ENCODE peak calls at places on chromosomes 12 and 14, in eight cellular contexts. J is body of pancreas, Q is astrocyte of the spinal cord, V is pancreas, D is MM.1S, C is A549, W is RWPE2, X is right lobe of liver. B is an unnamed sample.

GRCh38 chr12:123237646-123238329 is 4.6 kb downstream of the MTRFR start:
- DNase-seq in X (peak), W (no peak), C (peak), Q (peak), V (peak), J (peak), D (peak), B (peak)

GRCh38 chr14:66233571-66233970 is 252.6 kb upstream of the CCDC196 start:
- DNase-seq in Q (no peak), W (no peak), C (no peak), D (no peak), V (no peak), X (no peak), J (no peak), B (no peak)

GRCh38 chr14:101224356-101225115 is 321.0 kb upstream of the RTL1 start:
- DNase-seq in D (no peak), Q (no peak), X (peak), V (no peak), W (peak), J (peak), C (no peak), B (no peak)

GRCh38 chr12:124740691-124741137 is 123.0 kb downstream of the SCARB1 start:
- DNase-seq in W (no peak), X (peak), D (no peak), Q (no peak), V (no peak), C (peak), J (peak), B (no peak)

GRCh38 chr14:91313852-91314251 is 69.3 kb upstream of the GPR68 start:
- DNase-seq in J (no peak), D (no peak), C (no peak), X (no peak), V (no peak), W (no peak), Q (no peak), B (no peak)

GRCh38 chr12:2894961-2895360 is 4.3 kb downstream of the TULP3 start:
- DNase-seq in X (no peak), W (no peak), V (no peak), Q (no peak), C (no peak), D (no peak), J (no peak), B (no peak)

GRCh38 chr14:52443506-52443905 is 108.8 kb downstream of the TXNDC16 start:
- DNase-seq in W (no peak), J (no peak), V (no peak), Q (no peak), D (no peak), X (no peak), C (no peak), B (no peak)

GRCh38 chr14:67486890-67487289 is 1.6 kb downstream of the TMEM229B start:
- DNase-seq in D (no peak), J (no peak), W (no peak), V (no peak), Q (no peak), X (no peak), C (no peak), B (no peak)

GRCh38 chr14:60102389-60102788 is 10.7 kb downstream of the PCNX4 start:
- DNase-seq in X (no peak), V (no peak), C (no peak), W (no peak), Q (peak), D (no peak), J (no peak), B (peak)

GRCh38 chr12:125403145-125403789 is 338.0 kb downstream of the AACS start:
- DNase-seq in V (no peak), W (no peak), D (no peak), J (no peak), C (peak), X (no peak), Q (peak), B (no peak)

GRCh38 chr12:81998761-81999378 is 239.7 kb upstream of the PPFIA2 start:
- DNase-seq in D (no peak), W (no peak), V (no peak), C (no peak), J (no peak), X (no peak), Q (peak), B (peak)

GRCh38 chr14:65255583-65256443 is 153.5 kb upstream of the MAX start:
- DNase-seq in D (no peak), J (peak), W (peak), Q (no peak), V (peak), C (peak), X (no peak), B (no peak)

GRCh38 chr14:102314242-102315011 is 5.1 kb upstream of the ZNF839 start:
- DNase-seq in D (peak), V (peak), C (peak), J (peak), Q (peak), W (peak), X (peak), B (no peak)

GRCh38 chr14:31787377-31787776 is 226.2 kb downstream of the NUBPL start:
- DNase-seq in X (no peak), C (peak), J (no peak), Q (no peak), D (no peak), V (no peak), W (no peak), B (no peak)

GRCh38 chr12:104886418-104887401 is 71.4 kb downstream of the SLC41A2 start:
- DNase-seq in X (no peak), V (no peak), D (no peak), Q (peak), J (no peak), C (no peak), W (no peak), B (peak)

GRCh38 chr12:44717612-44718011 is 158.5 kb downstream of the NELL2 start:
- DNase-seq in D (no peak), W (no peak), C (no peak), X (no peak), J (no peak), Q (no peak), V (no peak), B (no peak)

GRCh38 chr12:66900616-66901015 is 221.7 kb upstream of the GRIP1 start:
- DNase-seq in W (no peak), V (peak), J (no peak), X (no peak), Q (no peak), D (no peak), C (no peak), B (peak)

GRCh38 chr12:47602949-47603558 is 102.8 kb downstream of the RPAP3 start:
- DNase-seq in V (no peak), J (no peak), D (no peak), C (no peak), W (no peak), Q (no peak), X (no peak), B (no peak)

GRCh38 chr12:11869406-11869805 is 201.3 kb upstream of the BCL2L14 start:
- DNase-seq in J (no peak), W (no peak), D (no peak), V (no peak), Q (no peak), X (no peak), C (no peak), B (no peak)

GRCh38 chr14:105169776-105170655 is 1.4 kb upstream of the JAG2 start:
- DNase-seq in D (no peak), V (no peak), C (no peak), Q (no peak), X (no peak), J (no peak), W (no peak), B (no peak)

GRCh38 chr14:23153891-23154796 is 29.3 kb downstream of the SLC7A8 start:
- DNase-seq in J (peak), V (peak), D (no peak), C (no peak), W (peak), X (peak), Q (no peak), B (peak)

GRCh38 chr12:89760783-89761182 is 52.1 kb upstream of the ATP2B1 start:
- DNase-seq in X (no peak), W (no peak), D (no peak), Q (no peak), C (no peak), J (no peak), V (no peak), B (no peak)

GRCh38 chr12:5018677-5019076 is 25.0 kb upstream of the KCNA5 start:
- DNase-seq in X (no peak), J (no peak), D (no peak), W (no peak), V (no peak), C (no peak), Q (no peak), B (no peak)

GRCh38 chr12:5013206-5013830 is 30.4 kb upstream of the KCNA5 start:
- DNase-seq in W (no peak), D (no peak), C (no peak), J (no peak), V (no peak), X (no peak), Q (peak), B (no peak)

GRCh38 chr12:5014269-5014668 is 29.4 kb upstream of the KCNA5 start:
- DNase-seq in V (no peak), C (no peak), W (no peak), Q (no peak), X (no peak), J (no peak), D (no peak), B (no peak)

GRCh38 chr12:5017638-5018348 is 25.9 kb upstream of the KCNA5 start:
- DNase-seq in X (no peak), D (no peak), W (no peak), C (no peak), V (no peak), J (no peak), Q (no peak), B (no peak)

GRCh38 chr12:5015711-5016492 is 27.8 kb upstream of the KCNA5 start:
- DNase-seq in Q (no peak), W (no peak), X (no peak), D (no peak), V (no peak), C (no peak), J (no peak), B (no peak)
- H3K4me3 ChIP-seq in Q (no peak), W (no peak), X (no peak), D (no peak), V (no peak), C (no peak), J (no peak), B (no peak)

GRCh38 chr14:97218713-97219355 is 421.7 kb downstream of the VRK1 start:
- DNase-seq in D (no peak), X (no peak), Q (peak), C (peak), J (no peak), W (no peak), V (no peak), B (no peak)
- TF ChIP-seq CTCF in D (no peak), X (no peak), Q (no peak), C (no peak), J (no peak), W (no peak), V (no peak), B (peak)

GRCh38 chr12:93126069-93126474 is 197.0 kb upstream of the EEA1 start:
- DNase-seq in D (no peak), J (no peak), Q (no peak), C (no peak), W (no peak), V (no peak), X (no peak), B (no peak)

GRCh38 chr12:93125126-93125525 is 196.0 kb upstream of the EEA1 start:
- DNase-seq in X (no peak), D (peak), J (no peak), C (no peak), V (no peak), Q (no peak), W (no peak), B (no peak)

GRCh38 chr12:93128332-93128707 is 199.2 kb upstream of the EEA1 start:
- DNase-seq in V (no peak), C (no peak), Q (no peak), D (no peak), J (peak), X (no peak), W (no peak), B (no peak)

GRCh38 chr12:93127107-93127560 is 198.0 kb upstream of the EEA1 start:
- DNase-seq in X (peak), Q (no peak), C (no peak), D (no peak), W (no peak), J (peak), V (no peak), B (no peak)

GRCh38 chr12:93127582-93128331 is 198.7 kb upstream of the EEA1 start:
- DNase-seq in W (no peak), X (peak), Q (peak), V (peak), C (peak), D (no peak), J (peak), B (no peak)
- H3K4me3 ChIP-seq in W (no peak), X (no peak), Q (no peak), V (no peak), C (no peak), D (no peak), J (no peak), B (no peak)

GRCh38 chr14:88380405-88380804 is 5.1 kb upstream of the SPATA7 start:
- DNase-seq in D (no peak), W (no peak), J (no peak), X (no peak), V (no peak), C (peak), Q (peak), B (no peak)
- TF ChIP-seq CTCF in D (no peak), W (peak), J (no peak), X (peak), V (no peak), C (peak), Q (peak), B (peak)

DNA sequence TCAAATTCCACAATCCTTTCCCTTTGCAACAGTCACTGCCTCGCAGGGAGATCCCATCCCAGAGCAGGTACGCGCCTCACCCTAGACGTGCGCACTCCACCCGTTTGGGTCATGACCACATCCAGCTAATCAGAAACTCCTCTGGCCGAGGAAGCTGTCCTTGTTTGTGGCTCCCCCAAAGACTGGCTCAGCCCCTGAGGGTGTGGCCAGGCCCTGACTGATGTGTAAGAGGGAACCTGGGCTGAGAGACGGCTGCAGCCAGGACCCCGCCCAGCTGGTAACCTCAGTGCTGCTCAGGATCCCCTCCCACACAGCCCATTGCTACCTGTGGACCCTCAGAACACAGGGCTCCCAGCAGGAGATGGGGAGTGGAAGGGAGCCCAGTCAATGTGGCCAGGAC is 183.2 kb upstream of the SFSWAP start:
- DNase-seq in J (no peak), Q (no peak), D (no peak), V (no peak), C (no peak), X (no peak), W (no peak), B (no peak)
- H3K4me3 ChIP-seq in J (no peak), Q (no peak), D (no peak), V (no peak), C (no peak), X (no peak), W (no peak), B (no peak)

GRCh38 chr14:28773176-28773575 is 6.6 kb downstream of the FOXG1 start:
- DNase-seq in X (no peak), V (no peak), J (no peak), D (no peak), C (no peak), W (no peak), Q (no peak), B (no peak)
- TF ChIP-seq CTCF in X (no peak), V (no peak), J (no peak), D (no peak), C (no peak), W (no peak), Q (peak), B (peak)

GRCh38 chr12:116881867-116882507 is 746 bp upstream of the HRK start:
- DNase-seq in X (no peak), J (no peak), D (no peak), C (no peak), V (no peak), Q (no peak), W (no peak), B (no peak)

GRCh38 chr12:116879509-116880212 is 1.6 kb downstream of the HRK start:
- DNase-seq in W (no peak), V (no peak), C (no peak), J (no peak), Q (peak), X (no peak), D (no peak), B (no peak)

GRCh38 chr12:116880213-116880816 is 926 bp downstream of the HRK start:
- DNase-seq in V (no peak), X (no peak), Q (peak), D (no peak), J (no peak), C (no peak), W (no peak), B (no peak)

GRCh38 chr12:116881325-116881866 is at the start of gene HRK:
- DNase-seq in D (peak), C (no peak), Q (no peak), X (no peak), J (no peak), V (no peak), W (no peak), B (no peak)

GRCh38 chr12:116880817-116881324 is 370 bp downstream of the HRK start:
- DNase-seq in V (peak), J (peak), D (peak), C (peak), Q (no peak), W (no peak), X (no peak), B (no peak)
- H3K4me3 ChIP-seq in V (peak), J (no peak), D (peak), C (peak), Q (no peak), W (peak), X (no peak), B (peak)

GRCh38 chr12:70486588-70486987 is 120.5 kb downstream of the KCNMB4 start:
- DNase-seq in J (no peak), X (no peak), W (no peak), D (no peak), V (no peak), C (no peak), Q (no peak), B (no peak)

GRCh38 chr12:70487440-70487839 is 121.3 kb downstream of the KCNMB4 start:
- DNase-seq in D (peak), X (no peak), W (no peak), C (no peak), J (no peak), Q (no peak), V (no peak), B (no peak)

GRCh38 chr12:70485704-70486103 is 119.6 kb downstream of the KCNMB4 start:
- DNase-seq in W (no peak), C (no peak), D (no peak), X (no peak), J (no peak), V (no peak), Q (no peak), B (no peak)

GRCh38 chr12:70482764-70483163 is 116.7 kb downstream of the KCNMB4 start:
- DNase-seq in V (no peak), X (no peak), W (no peak), Q (no peak), C (no peak), J (no peak), D (no peak), B (no peak)

DNA sequence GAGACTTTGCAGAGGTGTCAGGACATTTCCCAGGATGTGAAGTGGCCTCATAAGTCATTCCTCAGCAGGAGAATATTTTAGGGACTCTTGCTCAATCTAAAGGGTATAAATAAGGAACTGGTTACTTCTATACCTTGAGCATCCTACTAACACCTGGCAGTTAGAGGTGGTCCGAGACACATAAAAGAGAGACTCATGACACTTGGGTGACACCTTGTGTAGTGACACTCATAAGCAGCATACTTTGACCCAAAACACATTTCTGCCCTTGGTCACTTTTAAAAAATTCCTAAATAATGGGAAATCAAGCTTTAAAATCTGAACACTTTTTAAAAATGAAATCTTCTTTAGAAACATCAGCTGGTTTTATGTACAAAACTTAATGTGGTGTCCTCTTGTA is 118.4 kb downstream of the KCNMB4 start:
- DNase-seq in Q (no peak), C (no peak), X (no peak), V (no peak), D (no peak), J (no peak), W (no peak), B (no peak)
- TF ChIP-seq CTCF in Q (no peak), C (no peak), X (no peak), V (no peak), D (no peak), J (no peak), W (no peak), B (no peak)

GRCh38 chr12:8916154-8916553 is 1.8 kb downstream of the PHC1 start:
- DNase-seq in Q (no peak), C (no peak), V (no peak), D (no peak), W (no peak), J (no peak), X (no peak), B (no peak)
- H3K4me3 ChIP-seq in Q (no peak), C (no peak), V (no peak), D (no peak), W (no peak), J (no peak), X (no peak), B (no peak)

GRCh38 chr12:30457621-30458289 is 237.9 kb downstream of the IPO8 start:
- DNase-seq in V (no peak), D (no peak), Q (peak), W (no peak), X (no peak), J (no peak), C (peak), B (peak)
- TF ChIP-seq CTCF in V (no peak), D (no peak), Q (peak), W (peak), X (peak), J (no peak), C (no peak), B (peak)